ENCODE peak calls at places on chromosome 2, in four cellular contexts. F is IMR-90, P is mesendoderm, H is H1. W is an unnamed sample.

GRCh38 chr2:219289537-219290361 is 10.6 kb downstream of the DNAJB2 start:
- DNase-seq in F (peak), P (no peak), H (no peak), W (no peak)

GRCh38 chr2:217248312-217248935 is 388.6 kb upstream of the TNP1 start:
- DNase-seq in P (peak), F (peak), H (peak), W (peak)

GRCh38 chr2:176132397-176133086 is 3.0 kb downstream of the HOXD8 start:
- DNase-seq in H (peak), P (no peak), F (peak), W (no peak)

GRCh38 chr2:55888941-55889340 is 34.6 kb downstream of the EFEMP1 start:
- DNase-seq in P (peak), H (no peak), F (peak), W (no peak)

GRCh38 chr2:17148298-17149228 is 369.7 kb downstream of the RAD51AP2 start:
- DNase-seq in P (peak), F (no peak), H (peak), W (peak)

GRCh38 chr2:218814540-218815243 is 16.9 kb downstream of the PRKAG3 start:
- DNase-seq in P (no peak), H (no peak), F (no peak), W (no peak)

GRCh38 chr2:239746847-239747246 is 278.3 kb downstream of the NDUFA10 start:
- DNase-seq in F (no peak), H (no peak), P (no peak), W (no peak)

GRCh38 chr2:100395532-100396350 is 21.7 kb downstream of the CHST10 start:
- DNase-seq in H (no peak), P (no peak), F (no peak), W (no peak)

GRCh38 chr2:144959416-144959815 is 439.5 kb upstream of the ZEB2 start:
- DNase-seq in H (no peak), F (peak), P (no peak), W (no peak)

GRCh38 chr2:64640153-64641044 is 13.3 kb downstream of the SERTAD2 start:
- DNase-seq in H (no peak), P (peak), F (peak), W (no peak)

GRCh38 chr2:104332733-104333132 is 521.2 kb upstream of the POU3F3 start:
- DNase-seq in P (peak), H (no peak), F (no peak), W (peak)

GRCh38 chr2:206820755-206821154 is 55.3 kb downstream of the FASTKD2 start:
- DNase-seq in P (no peak), H (no peak), F (no peak), W (no peak)

GRCh38 chr2:10462178-10463083 is 14.3 kb upstream of the ODC1 start:
- DNase-seq in H (no peak), P (no peak), F (no peak), W (peak)

GRCh38 chr2:25639696-25640095 is 33.7 kb downstream of the DTNB start:
- DNase-seq in H (no peak), F (no peak), P (no peak), W (no peak)
- H2BK120ac ChIP-seq in H (no peak), F (no peak), P (no peak), W (no peak)

GRCh38 chr2:238725298-238725697 is 122.6 kb upstream of the TWIST2 start:
- DNase-seq in F (no peak), P (no peak), H (no peak), W (no peak)

GRCh38 chr2:238728322-238729260 is 119.3 kb upstream of the TWIST2 start:
- DNase-seq in P (peak), H (no peak), F (peak), W (no peak)

GRCh38 chr2:238724728-238725127 is 123.2 kb upstream of the TWIST2 start:
- DNase-seq in P (no peak), F (no peak), H (no peak), W (no peak)

GRCh38 chr2:238727585-238728321 is 120.1 kb upstream of the TWIST2 start:
- DNase-seq in F (peak), H (no peak), P (no peak), W (no peak)

DNA sequence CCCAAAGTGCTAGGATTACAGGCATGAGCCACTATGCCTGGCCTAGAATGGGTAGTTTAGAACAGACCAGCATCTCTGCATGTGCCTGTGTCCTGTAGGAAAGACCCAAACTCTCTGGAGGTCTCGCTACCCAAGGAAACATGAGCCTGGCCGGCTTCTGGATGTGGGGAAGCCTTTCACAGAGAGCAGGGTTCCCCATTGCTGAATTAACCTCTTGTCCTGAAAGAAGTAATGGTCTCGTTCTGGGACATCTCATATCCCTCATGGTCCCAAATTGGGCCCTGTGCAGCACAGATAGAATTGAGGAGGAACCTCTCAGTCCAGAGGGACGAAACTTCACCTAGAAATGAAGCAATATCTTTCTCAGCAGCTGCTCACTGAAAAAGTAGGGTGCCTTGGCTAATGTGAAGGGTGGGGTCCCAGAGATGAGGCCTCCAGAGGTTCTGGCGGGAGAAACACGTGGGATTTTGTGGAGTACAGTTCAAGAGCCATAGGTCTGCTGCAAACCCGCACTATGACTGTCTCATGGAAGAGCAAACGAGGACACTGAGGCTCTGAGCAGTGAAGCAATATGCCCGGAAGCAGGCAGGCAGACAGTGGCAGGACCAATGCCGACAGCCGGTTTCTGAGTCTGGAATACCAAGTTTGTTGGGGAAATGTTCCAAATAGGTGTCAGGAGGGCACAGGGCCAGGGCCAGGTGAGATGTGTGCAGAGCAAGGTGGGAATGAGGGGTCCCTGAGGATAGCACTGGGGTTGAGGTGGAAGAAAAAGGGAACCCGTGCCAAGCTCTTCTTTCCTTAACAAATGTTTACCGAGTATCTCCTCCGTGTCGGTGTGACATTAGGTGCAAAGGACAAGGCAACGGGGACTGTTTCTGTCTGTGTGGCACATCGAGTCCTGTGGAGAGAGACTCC is 121.0 kb upstream of the TWIST2 start:
- DNase-seq in F (no peak), H (no peak), P (no peak), W (no peak)
- H3K56ac ChIP-seq in F (no peak), H (no peak), P (no peak), W (no peak)

GRCh38 chr2:86238354-86238753 is 39.1 kb downstream of the MRPL35 start:
- DNase-seq in F (no peak), H (no peak), P (no peak), W (no peak)
- H2BK120ac ChIP-seq in F (no peak), H (no peak), P (no peak), W (no peak)

GRCh38 chr2:129233751-129234406 is 745.6 kb upstream of the RAB6C start:
- DNase-seq in H (no peak), F (no peak), P (peak), W (no peak)

GRCh38 chr2:129229830-129230441 is 749.5 kb upstream of the RAB6C start:
- DNase-seq in H (no peak), P (no peak), F (no peak), W (no peak)

GRCh38 chr2:129233166-129233565 is 746.3 kb upstream of the RAB6C start:
- DNase-seq in F (no peak), P (no peak), H (no peak), W (no peak)

GRCh38 chr2:129231924-129232323 is 747.5 kb upstream of the RAB6C start:
- DNase-seq in H (no peak), F (no peak), P (no peak), W (no peak)

GRCh38 chr2:129229196-129229595 is 750.3 kb upstream of the RAB6C start:
- DNase-seq in P (no peak), H (no peak), F (no peak), W (no peak)
- H3K56ac ChIP-seq in P (no peak), H (no peak), F (no peak), W (no peak)

GRCh38 chr2:172063446-172063845 is 21.9 kb upstream of the DLX1 start:
- DNase-seq in P (no peak), H (no peak), F (no peak), W (no peak)
- H2BK120ac ChIP-seq in P (no peak), H (no peak), F (no peak), W (no peak)

W was measured in H9.